ENCODE peak calls at places on chromosomes 16 and 17, in five cellular contexts. One of them, this sample, is unnamed. For H3K4me1, the result is how much of the 10 kb centered on the place peaks cover.

GRCh38 chr17:55830210-55830609 is 79.4 kb downstream of the PCTP start:
- DNase-seq in K562: no peak
- DNase-seq in H9: no peak
- DNase-seq in IMR-90: no peak
- DNase-seq in fibroblast of lung: no peak
- DNase-seq in this sample: no peak

GRCh38 chr17:50835563-50836231 is at the start of gene WFIKKN2:
- DNase-seq in K562: no peak
- DNase-seq in H9: peak
- DNase-seq in IMR-90: no peak
- DNase-seq in fibroblast of lung: no peak
- DNase-seq in this sample: no peak

GRCh38 chr16:24861461-24861860 is 15.7 kb downstream of the SLC5A11 start:
- DNase-seq in K562: no peak
- DNase-seq in H9: no peak
- DNase-seq in IMR-90: no peak
- DNase-seq in fibroblast of lung: no peak
- DNase-seq in this sample: no peak

GRCh38 chr17:55845385-55845784 is 94.5 kb downstream of the PCTP start:
- DNase-seq in K562: no peak
- DNase-seq in H9: peak
- DNase-seq in IMR-90: peak
- DNase-seq in fibroblast of lung: peak
- DNase-seq in this sample: no peak

GRCh38 chr16:59632266-59632855 is 898.2 kb upstream of the GOT2 start:
- DNase-seq in K562: no peak
- DNase-seq in H9: no peak
- DNase-seq in IMR-90: peak
- DNase-seq in fibroblast of lung: peak
- DNase-seq in this sample: no peak

GRCh38 chr17:31373150-31374082 is 18.1 kb upstream of the RAB11FIP4 start:
- DNase-seq in K562: peak
- DNase-seq in H9: no peak
- DNase-seq in IMR-90: peak
- DNase-seq in fibroblast of lung: peak
- DNase-seq in this sample: peak

GRCh38 chr17:5854871-5855554 is 215.2 kb upstream of the WSCD1 start:
- DNase-seq in K562: no peak
- DNase-seq in H9: peak
- DNase-seq in IMR-90: no peak
- DNase-seq in fibroblast of lung: no peak
- DNase-seq in this sample: no peak

GRCh38 chr16:89244754-89245153 is 27.3 kb downstream of the ZNF778 start:
- DNase-seq in K562: no peak
- DNase-seq in H9: no peak
- DNase-seq in IMR-90: no peak
- DNase-seq in fibroblast of lung: no peak
- DNase-seq in this sample: no peak

GRCh38 chr16:12611006-12611477 is 192.6 kb downstream of the CPPED1 start:
- DNase-seq in K562: no peak
- DNase-seq in H9: no peak
- DNase-seq in IMR-90: no peak
- DNase-seq in fibroblast of lung: no peak
- DNase-seq in this sample: no peak

GRCh38 chr16:19858006-19858653 is 26.5 kb downstream of the GPRC5B start:
- DNase-seq in K562: no peak
- DNase-seq in H9: no peak
- DNase-seq in IMR-90: no peak
- DNase-seq in fibroblast of lung: no peak
- DNase-seq in this sample: no peak

GRCh38 chr16:8971416-8971815 is 7.7 kb upstream of the USP7 start:
- DNase-seq in K562: no peak
- DNase-seq in H9: no peak
- DNase-seq in IMR-90: no peak
- DNase-seq in fibroblast of lung: no peak
- DNase-seq in this sample: no peak

GRCh38 chr17:40035162-40035559 is 19.0 kb downstream of the MED24 start:
- DNase-seq in K562: peak
- DNase-seq in H9: peak
- DNase-seq in IMR-90: peak
- DNase-seq in fibroblast of lung: peak
- DNase-seq in this sample: peak

GRCh38 chr17:40032322-40033320 is 17.4 kb downstream of the CSF3 start:
- DNase-seq in K562: no peak
- DNase-seq in H9: no peak
- DNase-seq in IMR-90: no peak
- DNase-seq in fibroblast of lung: no peak
- DNase-seq in this sample: no peak

GRCh38 chr17:40031706-40032105 is 16.5 kb downstream of the CSF3 start:
- DNase-seq in K562: no peak
- DNase-seq in H9: no peak
- DNase-seq in IMR-90: no peak
- DNase-seq in fibroblast of lung: no peak
- DNase-seq in this sample: no peak

GRCh38 chr17:40033339-40033738 is 18.1 kb downstream of the CSF3 start:
- DNase-seq in K562: no peak
- DNase-seq in H9: no peak
- DNase-seq in IMR-90: no peak
- DNase-seq in fibroblast of lung: no peak
- DNase-seq in this sample: no peak

GRCh38 chr17:40034426-40035161 is 19.4 kb downstream of the CSF3 start:
- DNase-seq in K562: no peak
- DNase-seq in H9: no peak
- DNase-seq in IMR-90: no peak
- DNase-seq in fibroblast of lung: no peak
- DNase-seq in this sample: no peak
- H3K4me1 ChIP-seq in K562: under half
- H3K4me1 ChIP-seq in H9: under half
- H3K4me1 ChIP-seq in IMR-90: under half
- H3K4me1 ChIP-seq in fibroblast of lung: under half
- H3K4me1 ChIP-seq in this sample: under half

DNA sequence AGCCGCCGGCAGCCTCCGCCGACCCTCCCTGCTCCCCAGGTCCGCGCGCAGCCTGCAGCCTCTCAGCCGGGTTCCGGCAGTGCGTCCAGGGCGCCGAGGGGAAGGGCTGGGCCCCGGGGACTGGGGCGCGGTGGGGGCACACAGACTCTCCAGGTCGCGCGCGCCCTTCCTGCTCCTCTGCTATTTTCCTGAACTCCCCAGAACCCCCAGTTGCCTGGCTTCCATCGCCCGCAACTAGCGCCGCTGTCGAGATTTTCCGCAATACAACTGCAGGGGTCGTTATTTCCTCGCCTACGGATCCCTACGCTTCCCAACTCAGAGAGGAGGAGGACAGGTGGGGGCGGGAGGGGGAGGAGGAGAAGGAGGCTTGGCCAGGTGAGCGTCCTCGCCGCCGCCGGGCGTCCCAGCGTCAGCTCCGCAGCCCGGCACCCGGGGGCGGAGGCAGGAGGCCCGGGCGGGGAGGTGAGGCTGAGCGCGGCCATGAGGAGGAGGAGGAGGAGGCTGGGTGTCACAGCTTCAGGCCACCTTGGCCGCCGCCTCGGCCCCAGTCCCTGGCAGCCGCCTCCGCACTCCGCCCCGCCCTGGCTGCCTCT is at the start of gene CA10:
- DNase-seq in K562: no peak
- DNase-seq in H9: peak
- DNase-seq in IMR-90: no peak
- DNase-seq in fibroblast of lung: no peak
- DNase-seq in this sample: no peak
- H2AFZ ChIP-seq in K562: no peak
- H2AFZ ChIP-seq in H9: no peak
- H2AFZ ChIP-seq in IMR-90: no peak
- H2AFZ ChIP-seq in fibroblast of lung: no peak
- H2AFZ ChIP-seq in this sample: no peak

DNA sequence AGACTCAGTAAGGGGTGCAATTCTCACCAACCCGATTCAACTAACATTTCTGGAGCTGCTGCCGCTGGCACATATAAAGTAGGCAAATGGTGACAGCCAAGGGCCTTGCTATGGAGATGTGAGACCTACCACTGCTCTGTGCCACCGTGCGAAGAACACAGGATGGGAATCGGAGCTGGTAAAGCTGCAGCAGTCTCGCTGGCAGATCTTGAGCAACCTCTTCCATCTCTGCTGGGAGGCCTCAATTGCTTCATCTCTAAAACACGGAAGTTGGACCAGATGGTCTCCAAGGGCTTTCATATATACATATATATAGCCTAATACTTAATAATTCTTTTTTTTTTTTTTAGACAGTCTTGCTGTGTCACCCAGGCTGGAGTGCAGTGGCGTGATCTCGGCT is 128.9 kb upstream of the RCVRN start:
- DNase-seq in K562: no peak
- DNase-seq in H9: no peak
- DNase-seq in IMR-90: no peak
- DNase-seq in fibroblast of lung: peak
- DNase-seq in this sample: peak
- H3K9ac ChIP-seq in K562: no peak
- H3K9ac ChIP-seq in H9: no peak
- H3K9ac ChIP-seq in IMR-90: no peak
- H3K9ac ChIP-seq in fibroblast of lung: no peak
- H3K9ac ChIP-seq in this sample: peak

GRCh38 chr16:69858196-69859104 is 92.7 kb upstream of the CLEC18A start:
- DNase-seq in K562: no peak
- DNase-seq in H9: no peak
- DNase-seq in IMR-90: no peak
- DNase-seq in fibroblast of lung: no peak
- DNase-seq in this sample: no peak

GRCh38 chr16:69859105-69859969 is 91.8 kb upstream of the CLEC18A start:
- DNase-seq in K562: peak
- DNase-seq in H9: peak
- DNase-seq in IMR-90: no peak
- DNase-seq in fibroblast of lung: no peak
- DNase-seq in this sample: peak

GRCh38 chr16:69863882-69864281 is 87.3 kb upstream of the CLEC18A start:
- DNase-seq in K562: no peak
- DNase-seq in H9: no peak
- DNase-seq in IMR-90: no peak
- DNase-seq in fibroblast of lung: no peak
- DNase-seq in this sample: no peak

GRCh38 chr16:69861276-69862030 is 89.7 kb upstream of the CLEC18A start:
- DNase-seq in K562: no peak
- DNase-seq in H9: no peak
- DNase-seq in IMR-90: peak
- DNase-seq in fibroblast of lung: peak
- DNase-seq in this sample: no peak

DNA sequence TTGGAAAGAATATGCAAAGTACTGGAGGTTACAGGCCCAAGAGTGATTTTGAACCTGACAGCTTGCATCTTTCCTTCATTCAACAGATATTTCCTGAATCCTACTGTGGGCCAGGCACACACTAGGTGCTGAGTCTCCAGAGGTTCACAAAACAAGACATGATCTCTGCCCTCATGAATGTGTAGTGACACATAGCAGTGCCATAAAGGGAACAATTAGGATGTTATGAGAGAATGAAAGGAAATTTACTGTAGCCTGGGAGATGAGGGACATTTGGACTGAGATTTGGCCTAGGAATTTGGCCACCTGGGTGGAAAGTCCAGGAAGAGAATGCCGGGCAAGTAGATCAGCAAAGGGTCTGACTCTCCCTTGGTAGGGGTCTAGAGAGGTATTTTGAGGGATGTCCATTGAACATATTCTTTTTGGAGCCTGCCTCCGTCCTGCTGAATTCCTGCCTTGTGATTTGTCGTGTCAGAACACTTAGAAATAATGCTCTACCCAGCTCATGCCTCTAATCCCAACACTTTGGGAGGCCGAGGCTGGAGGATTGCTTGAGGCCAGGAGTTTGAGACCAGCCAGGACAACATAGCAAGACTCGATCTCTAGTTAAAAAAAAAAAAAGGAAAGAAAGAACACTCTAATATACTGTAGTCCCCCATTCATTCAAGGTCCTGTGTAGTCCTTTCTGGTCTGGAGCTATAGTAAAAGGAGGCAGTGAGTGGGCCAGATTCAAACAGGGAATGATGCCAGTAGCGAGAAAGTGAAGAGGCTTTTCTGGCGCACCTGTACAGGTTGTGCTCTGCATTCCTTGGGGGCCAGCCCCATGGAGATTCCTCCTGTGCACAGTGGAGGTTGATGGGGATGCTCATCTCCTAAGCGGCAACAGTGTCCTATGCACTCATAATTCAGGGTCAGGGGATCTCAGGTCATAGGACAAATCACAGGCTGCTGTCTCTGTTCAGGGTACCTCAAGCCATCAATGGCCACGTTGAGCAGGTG is 90.6 kb upstream of the CLEC18A start:
- DNase-seq in K562: no peak
- DNase-seq in H9: no peak
- DNase-seq in IMR-90: no peak
- DNase-seq in fibroblast of lung: no peak
- DNase-seq in this sample: no peak
- H3K4me1 ChIP-seq in K562: under half
- H3K4me1 ChIP-seq in H9: under half
- H3K4me1 ChIP-seq in IMR-90: under half
- H3K4me1 ChIP-seq in fibroblast of lung: under half
- H3K4me1 ChIP-seq in this sample: under half

DNA sequence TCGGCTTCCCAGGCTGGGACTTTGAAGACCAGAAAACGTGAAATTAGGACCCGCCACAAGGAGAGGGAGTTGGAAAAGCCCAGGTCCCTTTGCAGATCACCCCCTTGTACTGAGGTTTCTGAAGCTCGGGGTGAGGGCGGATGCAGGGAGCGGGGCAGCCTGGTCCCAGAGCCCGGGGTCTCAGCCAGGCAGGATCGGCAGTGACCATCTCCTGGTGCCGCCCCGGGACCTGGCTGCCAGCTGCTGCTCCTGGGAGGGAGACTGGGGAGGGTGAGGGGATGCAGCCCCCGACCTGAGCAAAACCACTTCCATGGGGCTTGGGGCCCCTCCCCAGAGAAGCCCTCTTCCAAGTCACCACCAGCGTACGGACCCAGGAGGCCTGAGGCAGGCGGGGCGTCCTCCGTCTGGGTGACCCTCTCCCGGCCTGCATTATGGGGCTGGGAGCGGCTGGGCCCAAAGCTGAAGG is 14.9 kb downstream of the CD7 start:
- DNase-seq in K562: no peak
- DNase-seq in H9: no peak
- DNase-seq in IMR-90: no peak
- DNase-seq in fibroblast of lung: no peak
- DNase-seq in this sample: no peak
- H2AFZ ChIP-seq in K562: peak
- H2AFZ ChIP-seq in H9: no peak
- H2AFZ ChIP-seq in IMR-90: no peak
- H2AFZ ChIP-seq in fibroblast of lung: no peak
- H2AFZ ChIP-seq in this sample: no peak

DNA sequence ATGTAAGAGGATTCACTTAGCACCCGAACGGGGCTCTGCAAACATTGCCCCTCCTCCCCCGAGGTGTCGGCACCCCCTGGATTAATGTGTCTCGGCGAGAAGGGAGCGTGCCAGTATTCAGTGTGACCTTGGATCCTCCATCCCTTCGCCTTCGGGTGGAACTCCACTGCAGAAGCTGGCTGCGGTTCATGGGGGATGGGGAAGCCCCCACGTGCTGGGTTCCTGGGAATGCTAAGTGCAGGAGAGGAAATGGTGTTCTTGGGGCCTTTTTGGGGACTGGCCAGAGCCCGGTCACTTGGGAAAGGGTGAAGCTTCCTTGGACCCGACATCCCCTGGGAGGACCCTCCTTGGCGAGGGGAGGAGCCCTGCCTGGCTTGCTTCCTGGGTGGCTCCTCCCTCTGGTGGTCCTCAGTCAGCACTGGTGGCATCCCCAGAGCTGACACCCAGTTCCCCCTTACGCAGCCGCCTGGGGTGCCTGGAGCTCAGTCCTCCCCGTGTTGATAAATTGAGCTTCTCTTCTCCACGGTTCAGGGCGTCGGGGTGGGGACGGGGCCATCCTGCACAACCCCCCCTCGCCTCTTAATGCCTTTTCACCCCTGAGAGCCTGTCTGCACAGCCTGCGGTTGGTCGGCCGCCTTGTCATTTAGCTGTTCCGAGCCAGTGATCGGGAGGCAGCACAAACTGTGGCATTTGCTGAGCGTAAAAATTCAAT is 30.8 kb upstream of the GSE1 start:
- DNase-seq in K562: no peak
- DNase-seq in H9: no peak
- DNase-seq in IMR-90: no peak
- DNase-seq in fibroblast of lung: no peak
- DNase-seq in this sample: no peak
- H3K9ac ChIP-seq in K562: peak
- H3K9ac ChIP-seq in H9: no peak
- H3K9ac ChIP-seq in IMR-90: peak
- H3K9ac ChIP-seq in fibroblast of lung: no peak
- H3K9ac ChIP-seq in this sample: no peak

This sample was measured in Karpas-422.